ENCODE peak calls at places on chromosome 9, in nine cellular contexts. One of them, this sample, is unnamed.

GRCh38 chr9:107285292-107285691 is 2.2 kb downstream of the RAD23B start:
- DNase-seq in HCT116: no peak
- DNase-seq in sigmoid colon: no peak
- DNase-seq in A549: no peak
- DNase-seq in thyroid gland: no peak
- DNase-seq in heart left ventricle: no peak
- DNase-seq in stomach: no peak
- DNase-seq in H1: no peak
- DNase-seq in transverse colon: no peak
- DNase-seq in this sample: no peak

GRCh38 chr9:407255-407654 is 192.6 kb downstream of the DOCK8 start:
- DNase-seq in HCT116: no peak
- DNase-seq in sigmoid colon: no peak
- DNase-seq in A549: no peak
- DNase-seq in thyroid gland: no peak
- DNase-seq in heart left ventricle: no peak
- DNase-seq in stomach: no peak
- DNase-seq in H1: no peak
- DNase-seq in transverse colon: no peak
- DNase-seq in this sample: no peak

GRCh38 chr9:77063645-77064285 is 44.3 kb downstream of the FOXB2 start:
- DNase-seq in HCT116: peak; percentile 10
- DNase-seq in sigmoid colon: no peak
- DNase-seq in A549: no peak
- DNase-seq in thyroid gland: no peak
- DNase-seq in heart left ventricle: no peak
- DNase-seq in stomach: no peak
- DNase-seq in H1: no peak
- DNase-seq in transverse colon: no peak
- DNase-seq in this sample: no peak

GRCh38 chr9:112174223-112174964 is 703 bp downstream of the SUSD1 start:
- DNase-seq in HCT116: no peak
- DNase-seq in sigmoid colon: no peak
- DNase-seq in A549: peak; percentile 68
- DNase-seq in thyroid gland: peak; percentile 61
- DNase-seq in heart left ventricle: peak; percentile 90
- DNase-seq in stomach: peak; percentile 79
- DNase-seq in H1: no peak
- DNase-seq in transverse colon: peak; percentile 87
- DNase-seq in this sample: no peak

GRCh38 chr9:107750741-107751521 is 261.4 kb upstream of the KLF4 start:
- DNase-seq in HCT116: peak; percentile 81
- DNase-seq in sigmoid colon: peak; percentile 96
- DNase-seq in A549: peak; percentile 85
- DNase-seq in thyroid gland: peak; percentile 85
- DNase-seq in heart left ventricle: peak; percentile 81
- DNase-seq in stomach: peak; percentile 81
- DNase-seq in H1: no peak
- DNase-seq in transverse colon: peak; percentile 72
- DNase-seq in this sample: peak; percentile 92

GRCh38 chr9:106644661-106645060 is 218.3 kb upstream of the ZNF462 start:
- DNase-seq in HCT116: no peak
- DNase-seq in sigmoid colon: no peak
- DNase-seq in A549: no peak
- DNase-seq in thyroid gland: no peak
- DNase-seq in heart left ventricle: no peak
- DNase-seq in stomach: no peak
- DNase-seq in H1: no peak
- DNase-seq in transverse colon: no peak
- DNase-seq in this sample: no peak

GRCh38 chr9:7056237-7056636 is 298.5 kb downstream of the KDM4C start:
- DNase-seq in HCT116: no peak
- DNase-seq in sigmoid colon: no peak
- DNase-seq in A549: no peak
- DNase-seq in thyroid gland: no peak
- DNase-seq in heart left ventricle: no peak
- DNase-seq in stomach: no peak
- DNase-seq in H1: no peak
- DNase-seq in transverse colon: no peak
- DNase-seq in this sample: no peak

GRCh38 chr9:5832543-5833529 is at the start of gene ERMP1:
- DNase-seq in HCT116: peak; percentile 41
- DNase-seq in sigmoid colon: peak; percentile 93
- DNase-seq in A549: peak; percentile 88
- DNase-seq in thyroid gland: peak; percentile 91
- DNase-seq in heart left ventricle: peak; percentile 93
- DNase-seq in stomach: peak; percentile 92
- DNase-seq in H1: peak; percentile 51
- DNase-seq in transverse colon: peak; percentile 92
- DNase-seq in this sample: peak; percentile 86

GRCh38 chr9:70881321-70881720 is 240.1 kb downstream of the TRPM3 start:
- DNase-seq in HCT116: no peak
- DNase-seq in sigmoid colon: no peak
- DNase-seq in A549: no peak
- DNase-seq in thyroid gland: no peak
- DNase-seq in heart left ventricle: no peak
- DNase-seq in stomach: no peak
- DNase-seq in H1: no peak
- DNase-seq in transverse colon: no peak
- DNase-seq in this sample: no peak

GRCh38 chr9:129006328-129007034 is 21.6 kb downstream of the SH3GLB2 start:
- DNase-seq in HCT116: peak; percentile 44
- DNase-seq in sigmoid colon: peak; percentile 88
- DNase-seq in A549: peak; percentile 82
- DNase-seq in thyroid gland: peak; percentile 54
- DNase-seq in heart left ventricle: peak; percentile 66
- DNase-seq in stomach: peak; percentile 72
- DNase-seq in H1: peak; percentile 64
- DNase-seq in transverse colon: peak; percentile 66
- DNase-seq in this sample: peak; percentile 53

GRCh38 chr9:109904666-109905065 is 124.7 kb downstream of the PALM2AKAP2 start:
- DNase-seq in HCT116: no peak
- DNase-seq in sigmoid colon: no peak
- DNase-seq in A549: no peak
- DNase-seq in thyroid gland: no peak
- DNase-seq in heart left ventricle: no peak
- DNase-seq in stomach: no peak
- DNase-seq in H1: no peak
- DNase-seq in transverse colon: no peak
- DNase-seq in this sample: no peak

GRCh38 chr9:114729706-114730105 is 47.7 kb upstream of the TEX48 start:
- DNase-seq in HCT116: no peak
- DNase-seq in sigmoid colon: no peak
- DNase-seq in A549: no peak
- DNase-seq in thyroid gland: no peak
- DNase-seq in heart left ventricle: no peak
- DNase-seq in stomach: no peak
- DNase-seq in H1: no peak
- DNase-seq in transverse colon: no peak
- DNase-seq in this sample: no peak

GRCh38 chr9:21711504-21711903 is 90.9 kb upstream of the MTAP start:
- DNase-seq in HCT116: peak; percentile 80
- DNase-seq in sigmoid colon: no peak
- DNase-seq in A549: no peak
- DNase-seq in thyroid gland: no peak
- DNase-seq in heart left ventricle: no peak
- DNase-seq in stomach: no peak
- DNase-seq in H1: no peak
- DNase-seq in transverse colon: no peak
- DNase-seq in this sample: no peak

GRCh38 chr9:131289301-131290038 is at the start of gene PLPP7:
- DNase-seq in HCT116: no peak
- DNase-seq in sigmoid colon: peak; percentile 89
- DNase-seq in A549: no peak
- DNase-seq in thyroid gland: no peak
- DNase-seq in heart left ventricle: peak; percentile 88
- DNase-seq in stomach: no peak
- DNase-seq in H1: no peak
- DNase-seq in transverse colon: peak; percentile 44
- DNase-seq in this sample: no peak

GRCh38 chr9:131291795-131292315 is 2.3 kb downstream of the PLPP7 start:
- DNase-seq in HCT116: no peak
- DNase-seq in sigmoid colon: no peak
- DNase-seq in A549: no peak
- DNase-seq in thyroid gland: no peak
- DNase-seq in heart left ventricle: no peak
- DNase-seq in stomach: no peak
- DNase-seq in H1: no peak
- DNase-seq in transverse colon: no peak
- DNase-seq in this sample: no peak

GRCh38 chr9:131290767-131291370 is 1.3 kb downstream of the PLPP7 start:
- DNase-seq in HCT116: no peak
- DNase-seq in sigmoid colon: no peak
- DNase-seq in A549: no peak
- DNase-seq in thyroid gland: no peak
- DNase-seq in heart left ventricle: no peak
- DNase-seq in stomach: no peak
- DNase-seq in H1: no peak
- DNase-seq in transverse colon: no peak
- DNase-seq in this sample: no peak

GRCh38 chr9:131288217-131288616 is 1.3 kb upstream of the PLPP7 start:
- DNase-seq in HCT116: no peak
- DNase-seq in sigmoid colon: no peak
- DNase-seq in A549: no peak
- DNase-seq in thyroid gland: no peak
- DNase-seq in heart left ventricle: no peak
- DNase-seq in stomach: no peak
- DNase-seq in H1: no peak
- DNase-seq in transverse colon: no peak
- DNase-seq in this sample: no peak

DNA sequence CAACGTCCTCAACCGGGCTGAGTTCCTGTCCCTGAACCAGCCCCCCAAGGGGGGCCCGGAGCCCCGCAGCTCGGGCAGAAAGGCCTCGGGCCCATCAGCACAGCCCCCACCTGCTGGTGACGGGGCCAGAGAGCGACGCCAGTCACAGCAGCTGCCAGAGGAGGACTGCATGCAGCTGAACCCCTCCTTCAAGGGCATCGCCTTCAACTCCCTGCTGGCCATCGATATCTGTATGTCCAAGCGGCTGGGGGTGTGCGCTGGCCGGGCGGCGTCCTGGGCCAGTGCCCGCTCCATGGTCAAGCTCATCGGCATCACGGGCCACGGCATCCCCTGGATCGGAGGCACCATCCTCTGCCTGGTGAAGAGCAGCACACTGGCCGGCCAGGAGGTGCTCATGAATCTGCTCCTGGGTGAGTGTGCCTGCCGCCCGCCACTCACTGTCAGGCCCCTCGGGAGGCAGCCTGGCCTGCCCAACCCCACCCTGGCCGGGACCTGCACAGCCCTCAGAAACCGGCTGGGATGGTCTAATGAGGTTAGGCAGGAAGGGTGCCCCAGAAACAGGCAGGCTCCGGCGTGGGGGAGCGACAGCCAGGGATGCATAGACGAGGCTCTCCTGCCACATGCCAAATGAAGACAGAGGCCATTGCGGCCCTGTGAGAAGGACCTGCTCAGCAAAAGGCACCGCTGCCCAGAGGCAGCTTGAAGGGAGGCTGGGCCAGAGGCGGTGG is 680 bp downstream of the PLPP7 start:
- DNase-seq in HCT116: no peak
- DNase-seq in sigmoid colon: no peak
- DNase-seq in A549: no peak
- DNase-seq in thyroid gland: no peak
- DNase-seq in heart left ventricle: no peak
- DNase-seq in stomach: no peak
- DNase-seq in H1: no peak
- DNase-seq in transverse colon: no peak
- DNase-seq in this sample: no peak
- H3K4me3 ChIP-seq in HCT116: no peak overlapping the region
- H3K4me3 ChIP-seq in sigmoid colon: peak overlapping the region; percentile 52
- H3K4me3 ChIP-seq in A549: no peak overlapping the region
- H3K4me3 ChIP-seq in thyroid gland: no peak overlapping the region
- H3K4me3 ChIP-seq in heart left ventricle: peak overlapping the region; percentile 63
- H3K4me3 ChIP-seq in stomach: peak overlapping the region; percentile 40
- H3K4me3 ChIP-seq in H1: no peak overlapping the region
- H3K4me3 ChIP-seq in transverse colon: peak overlapping the region; percentile 29
- H3K4me3 ChIP-seq in this sample: peak overlapping the region; percentile 49

DNA sequence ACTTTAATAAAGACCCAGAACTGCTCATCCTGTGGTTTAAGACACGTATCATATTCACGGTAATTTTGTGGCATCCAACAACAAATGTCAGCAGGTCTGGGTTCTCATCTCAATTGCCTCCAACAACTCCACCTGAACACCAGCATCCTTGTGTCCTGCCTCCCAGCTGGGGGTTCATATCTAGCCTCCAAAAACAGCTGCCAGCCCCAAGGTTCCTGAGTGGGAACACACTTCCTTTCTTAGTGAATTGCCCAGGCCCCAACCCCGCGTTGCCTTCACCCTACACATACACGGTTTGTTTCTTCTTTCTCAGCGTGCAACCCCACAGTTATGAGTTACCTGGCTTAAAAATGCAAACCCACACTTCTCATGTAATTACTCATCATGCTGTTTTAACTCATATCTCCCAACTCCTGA is 77.9 kb downstream of the SEMA4D start:
- DNase-seq in HCT116: no peak
- DNase-seq in sigmoid colon: peak; percentile 47
- DNase-seq in A549: no peak
- DNase-seq in thyroid gland: no peak
- DNase-seq in heart left ventricle: no peak
- DNase-seq in stomach: no peak
- DNase-seq in H1: no peak
- DNase-seq in transverse colon: no peak
- DNase-seq in this sample: no peak
- H3K4me1 ChIP-seq in HCT116: peaks cover 2% of the 10 kb centered on the region
- H3K4me1 ChIP-seq in sigmoid colon: no peaks in the 10 kb centered on the region
- H3K4me1 ChIP-seq in A549: no peaks in the 10 kb centered on the region
- H3K4me1 ChIP-seq in thyroid gland: peaks cover 15% of the 10 kb centered on the region
- H3K4me1 ChIP-seq in heart left ventricle: peaks cover 4% of the 10 kb centered on the region
- H3K4me1 ChIP-seq in stomach: peaks cover 9% of the 10 kb centered on the region
- H3K4me1 ChIP-seq in H1: no peaks in the 10 kb centered on the region
- H3K4me1 ChIP-seq in transverse colon: no peaks in the 10 kb centered on the region
- H3K4me1 ChIP-seq in this sample: no peaks in the 10 kb centered on the region

DNA sequence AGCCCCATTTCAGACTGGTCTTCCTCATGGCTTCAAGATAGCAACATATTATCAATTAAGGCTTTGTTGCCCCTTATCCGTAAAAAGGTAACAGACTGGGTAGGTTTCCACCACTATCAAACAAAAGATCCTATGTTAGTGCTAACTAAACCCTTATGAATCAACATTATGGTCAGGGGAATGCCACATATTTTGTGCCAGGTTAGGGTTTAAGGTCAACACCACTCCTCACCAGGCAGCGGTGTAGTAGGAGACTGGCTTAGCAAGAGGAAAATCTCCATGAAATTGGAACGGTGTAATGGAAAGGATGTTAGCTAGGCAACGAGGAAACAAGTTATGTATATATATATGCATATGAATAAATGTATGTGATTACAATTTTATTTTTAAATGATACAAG is 655.8 kb downstream of the TLR4 start:
- DNase-seq in HCT116: no peak
- DNase-seq in sigmoid colon: no peak
- DNase-seq in A549: no peak
- DNase-seq in thyroid gland: no peak
- DNase-seq in heart left ventricle: no peak
- DNase-seq in stomach: no peak
- DNase-seq in H1: no peak
- DNase-seq in transverse colon: no peak
- DNase-seq in this sample: no peak
- TF ChIP-seq POLR2A in HCT116: no peak
- TF ChIP-seq POLR2A in sigmoid colon: no peak
- TF ChIP-seq POLR2A in A549: no peak
- TF ChIP-seq POLR2A in thyroid gland: no peak
- TF ChIP-seq POLR2A in heart left ventricle: no peak
- TF ChIP-seq POLR2A in stomach: no peak
- TF ChIP-seq POLR2A in H1: no peak
- TF ChIP-seq POLR2A in transverse colon: no peak
- TF ChIP-seq POLR2A in this sample: no peak

GRCh38 chr9:136206602-136207333 is 1.8 kb upstream of the LHX3 start:
- DNase-seq in HCT116: no peak
- DNase-seq in sigmoid colon: no peak
- DNase-seq in A549: no peak
- DNase-seq in thyroid gland: no peak
- DNase-seq in heart left ventricle: no peak
- DNase-seq in stomach: no peak
- DNase-seq in H1: no peak
- DNase-seq in transverse colon: no peak
- DNase-seq in this sample: no peak
- H3K4me3 ChIP-seq in HCT116: no peak overlapping the region
- H3K4me3 ChIP-seq in sigmoid colon: no peak overlapping the region
- H3K4me3 ChIP-seq in A549: no peak overlapping the region
- H3K4me3 ChIP-seq in thyroid gland: no peak overlapping the region
- H3K4me3 ChIP-seq in heart left ventricle: no peak overlapping the region
- H3K4me3 ChIP-seq in stomach: no peak overlapping the region
- H3K4me3 ChIP-seq in H1: no peak overlapping the region
- H3K4me3 ChIP-seq in transverse colon: no peak overlapping the region
- H3K4me3 ChIP-seq in this sample: no peak overlapping the region

This sample was measured in breast epithelium.